ENCODE peak calls at places on chromosomes 7 and 10, in eight cellular contexts. G, F, Q, T, C, O, U and B are unnamed samples.
A peak's percentile ranks its signal among the peaks of the same experiment; 100 is the strongest.

GRCh38 chr7:1852781-1853618 is 182.9 kb downstream of the ELFN1 start:
- DNase-seq in C (no peak), G (peak; percentile 45), O (no peak), F (peak; percentile 58), U (peak; percentile 73), T (no peak), Q (no peak), B (peak; percentile 11)

GRCh38 chr10:117807441-117807840 is 239.3 kb downstream of the RAB11FIP2 start:
- DNase-seq in F (no peak), T (no peak), Q (no peak), C (no peak), U (no peak), G (peak; percentile 8), O (no peak), B (no peak)

GRCh38 chr10:7184660-7185366 is 226.0 kb downstream of the SFMBT2 start:
- DNase-seq in U (no peak), T (no peak), C (no peak), Q (no peak), F (no peak), O (no peak), G (no peak), B (no peak)

GRCh38 chr7:138911007-138911406 is 70.2 kb downstream of the KIAA1549 start:
- DNase-seq in F (no peak), U (no peak), Q (no peak), G (no peak), T (no peak), O (no peak), C (no peak), B (no peak)

GRCh38 chr10:80148166-80148805 is 15.8 kb downstream of the PLAC9 start:
- DNase-seq in G (no peak), U (peak; percentile 57), T (no peak), F (peak; percentile 65), Q (no peak), O (no peak), C (no peak), B (no peak)

GRCh38 chr7:140263277-140263676 is 86.5 kb upstream of the KDM7A start:
- DNase-seq in Q (no peak), T (no peak), F (no peak), O (no peak), U (no peak), C (no peak), G (no peak), B (no peak)

GRCh38 chr7:29112721-29113120 is 33.6 kb downstream of the CPVL start:
- DNase-seq in T (no peak), C (no peak), U (no peak), F (no peak), O (no peak), G (no peak), Q (no peak), B (no peak)

GRCh38 chr10:1094112-1095057 is 38.2 kb downstream of the WDR37 start:
- DNase-seq in O (no peak), U (no peak), Q (no peak), G (no peak), F (no peak), T (no peak), C (no peak), B (no peak)

GRCh38 chr10:132861116-132861691 is 75.3 kb upstream of the NKX6-2 start:
- DNase-seq in Q (no peak), F (peak; percentile 54), G (peak; percentile 43), T (no peak), C (no peak), U (peak; percentile 64), O (no peak), B (no peak)

GRCh38 chr10:1434202-1434601 is 303.1 kb downstream of the ADARB2 start:
- DNase-seq in U (no peak), C (no peak), O (no peak), T (no peak), Q (no peak), F (no peak), G (peak; percentile 83), B (no peak)

GRCh38 chr10:16992611-16993119 is 136.9 kb downstream of the CUBN start:
- DNase-seq in T (no peak), Q (no peak), O (no peak), C (no peak), F (no peak), G (peak; percentile 1), U (no peak), B (no peak)
- H3K4me3 ChIP-seq in T (no peak overlapping the region), Q (no peak overlapping the region), O (no peak overlapping the region), C (no peak overlapping the region), F (peak overlapping the region; percentile 29), G (no peak overlapping the region), U (no peak overlapping the region), B (no peak overlapping the region)

DNA sequence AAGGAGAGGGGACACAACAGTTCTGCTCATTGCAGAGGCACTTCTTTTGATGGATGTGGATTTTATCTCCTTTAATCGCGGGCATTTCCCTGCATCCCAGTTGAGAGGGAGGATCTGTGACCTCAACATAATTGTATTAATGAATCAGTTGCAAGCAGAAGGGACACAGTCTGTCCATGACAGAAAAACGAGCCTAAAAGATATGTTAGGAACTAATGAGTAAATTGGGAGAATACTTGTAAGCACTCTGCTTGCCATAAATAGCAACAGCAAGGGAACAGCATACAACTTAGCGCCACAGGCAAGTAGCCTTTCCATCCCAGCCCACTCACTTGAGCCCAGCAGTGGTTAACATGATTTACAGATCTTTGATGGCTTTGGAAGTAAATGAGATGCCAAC is 37.8 kb downstream of the SORCS1 start:
- DNase-seq in Q (no peak), F (no peak), T (no peak), C (no peak), U (no peak), O (no peak), G (no peak), B (no peak)
- H3K27ac ChIP-seq in Q (no peak overlapping the region), F (no peak overlapping the region), T (no peak overlapping the region), C (no peak overlapping the region), U (no peak overlapping the region), O (no peak overlapping the region), G (no peak overlapping the region), B (no peak overlapping the region)

GRCh38 chr7:18572885-18573284 is 77.3 kb downstream of the HDAC9 start:
- DNase-seq in F (no peak), O (no peak), G (no peak), U (no peak), C (no peak), Q (peak; percentile 51), T (no peak), B (no peak)

GRCh38 chr7:18566829-18567228 is 71.3 kb downstream of the HDAC9 start:
- DNase-seq in C (no peak), F (no peak), G (no peak), T (peak; percentile 15), Q (peak; percentile 96), O (no peak), U (peak; percentile 80), B (no peak)

GRCh38 chr7:18570890-18571478 is 75.4 kb downstream of the HDAC9 start:
- DNase-seq in C (peak; percentile 42), G (no peak), Q (peak; percentile 39), U (no peak), O (peak; percentile 40), T (no peak), F (no peak), B (no peak)

GRCh38 chr7:18573410-18574234 is 78.1 kb downstream of the HDAC9 start:
- DNase-seq in U (peak; percentile 83), C (no peak), G (no peak), Q (peak; percentile 66), F (no peak), T (no peak), O (no peak), B (no peak)

GRCh38 chr7:18570441-18570840 is 74.9 kb downstream of the HDAC9 start:
- DNase-seq in G (no peak), U (no peak), Q (no peak), F (no peak), O (no peak), C (no peak), T (no peak), B (no peak)
- TF ChIP-seq CTCF in G (no peak), U (no peak), Q (no peak), F (no peak), O (no peak), C (no peak), T (no peak), B (no peak)

GRCh38 chr7:150983893-150984368 is 5.8 kb upstream of the KCNH2 start:
- DNase-seq in Q (peak; percentile 61), F (no peak), T (no peak), G (peak; percentile 89), C (peak; percentile 31), U (no peak), O (no peak), B (no peak)

GRCh38 chr7:150980663-150981062 is 2.5 kb upstream of the KCNH2 start:
- DNase-seq in U (no peak), G (peak; percentile 67), C (no peak), F (no peak), Q (no peak), T (no peak), O (no peak), B (no peak)

GRCh38 chr7:150979706-150980390 is 1.7 kb upstream of the KCNH2 start:
- DNase-seq in U (no peak), G (no peak), T (no peak), C (no peak), O (no peak), F (no peak), Q (no peak), B (peak; percentile 39)

GRCh38 chr7:150982348-150982747 is 4.2 kb upstream of the KCNH2 start:
- DNase-seq in F (no peak), O (no peak), Q (no peak), U (no peak), C (no peak), T (no peak), G (no peak), B (peak; percentile 94)

DNA sequence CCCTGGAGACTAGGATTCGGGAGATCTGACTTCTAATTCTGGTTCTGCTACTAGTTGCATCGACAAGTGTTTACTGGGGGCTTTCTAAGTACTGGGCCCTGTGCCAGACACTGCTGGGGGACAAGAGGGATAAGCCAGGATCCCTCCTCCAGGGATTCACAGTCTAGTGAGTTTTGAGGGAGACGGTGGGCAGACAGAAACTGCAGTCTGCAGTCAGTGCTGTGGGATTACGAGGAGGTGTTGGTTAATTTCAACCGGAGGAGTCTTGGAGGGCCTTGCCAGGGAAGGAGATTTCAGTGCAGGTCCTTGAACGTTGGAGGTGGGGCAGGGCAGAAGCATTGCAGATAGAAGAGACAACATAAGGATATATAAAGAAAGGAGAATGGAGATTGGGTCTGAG is 3.5 kb upstream of the KCNH2 start:
- DNase-seq in Q (no peak), G (no peak), U (no peak), T (no peak), C (no peak), F (no peak), O (no peak), B (no peak)
- H3K4me3 ChIP-seq in Q (no peak overlapping the region), G (no peak overlapping the region), U (no peak overlapping the region), T (no peak overlapping the region), C (no peak overlapping the region), F (no peak overlapping the region), O (no peak overlapping the region), B (no peak overlapping the region)

GRCh38 chr7:27175005-27175625 is 995 bp upstream of the HOXA10 start:
- DNase-seq in Q (no peak), C (no peak), U (peak; percentile 34), G (peak; percentile 72), T (peak; percentile 85), F (peak; percentile 76), O (no peak), B (no peak)
- H3K27ac ChIP-seq in Q (no peak overlapping the region), C (no peak overlapping the region), U (no peak overlapping the region), G (no peak overlapping the region), T (peak overlapping the region; percentile 95), F (peak overlapping the region; percentile 97), O (no peak overlapping the region), B (no peak overlapping the region)